ENCODE peak calls at places on chromosome X, in seven cellular contexts. N, A, Y, S, L, W and H are unnamed samples.

GRCh38 chrX:10045327-10046000 is 78.3 kb downstream of the CLDN34 start:
- DNase-seq in S (no peak), N (no peak), L (no peak), W (no peak), A (no peak), Y (no peak), H (no peak)

GRCh38 chrX:38236901-38237615 is 16.4 kb upstream of the SRPX start:
- DNase-seq in A (no peak), N (no peak), W (no peak), L (no peak), S (no peak), Y (no peak), H (no peak)

GRCh38 chrX:129427267-129427666 is 96.0 kb downstream of the SMARCA1 start:
- DNase-seq in Y (no peak), N (no peak), A (no peak), S (no peak), W (no peak), L (no peak), H (no peak)

GRCh38 chrX:45133465-45133864 is 67.2 kb downstream of the DIPK2B start:
- DNase-seq in Y (no peak), W (no peak), L (no peak), S (no peak), A (no peak), N (no peak), H (no peak)

GRCh38 chrX:152028611-152029010 is 54.1 kb upstream of the GABRE start:
- DNase-seq in S (no peak), L (no peak), A (no peak), W (no peak), Y (no peak), N (no peak), H (no peak)

GRCh38 chrX:110145854-110146253 is 142.9 kb downstream of the TMEM164 start:
- DNase-seq in A (peak), W (no peak), N (no peak), S (no peak), Y (no peak), L (peak), H (no peak)

GRCh38 chrX:115344885-115345653 is 55.6 kb downstream of the LUZP4 start:
- DNase-seq in N (no peak), L (peak), A (peak), Y (peak), W (peak), S (peak), H (peak)

GRCh38 chrX:23782863-23783568 is at the start of gene SAT1:
- DNase-seq in W (peak), Y (peak), A (peak), L (peak), N (peak), S (peak), H (peak)

GRCh38 chrX:39550795-39551361 is 546.9 kb downstream of the BCOR start:
- DNase-seq in L (no peak), N (no peak), Y (no peak), S (no peak), W (no peak), A (no peak), H (no peak)

GRCh38 chrX:101410461-101410860 is 2.4 kb downstream of the HNRNPH2 start:
- DNase-seq in Y (no peak), L (no peak), S (no peak), W (no peak), A (peak), N (no peak), H (no peak)

GRCh38 chrX:97367149-97367548 is 483.4 kb downstream of the RPA4 start:
- DNase-seq in L (no peak), Y (no peak), W (no peak), N (no peak), A (no peak), S (no peak), H (no peak)

GRCh38 chrX:15947648-15948317 is 93.2 kb upstream of the AP1S2 start:
- DNase-seq in N (no peak), S (no peak), L (peak), W (no peak), A (peak), Y (no peak), H (peak)

GRCh38 chrX:81411517-81411916 is 209.6 kb downstream of the SH3BGRL start:
- DNase-seq in W (no peak), A (no peak), N (no peak), S (no peak), Y (no peak), L (no peak), H (no peak)

GRCh38 chrX:71622347-71623104 is 4.2 kb upstream of the CXCR3 start:
- DNase-seq in L (peak), A (peak), Y (peak), N (peak), W (peak), S (peak), H (peak)

GRCh38 chrX:118577041-118577440 is 81.4 kb downstream of the DOCK11 start:
- DNase-seq in N (no peak), Y (no peak), A (no peak), L (no peak), W (no peak), S (peak), H (no peak)

GRCh38 chrX:9072281-9072680 is 38.4 kb upstream of the FAM9B start:
- DNase-seq in W (no peak), A (no peak), Y (no peak), S (no peak), N (no peak), L (no peak), H (no peak)

GRCh38 chrX:1659664-1660461 is 45.0 kb downstream of the ASMT start:
- DNase-seq in Y (no peak), L (no peak), A (no peak), N (no peak), S (no peak), W (no peak), H (no peak)

GRCh38 chrX:122625821-122626220 is 558.3 kb upstream of the GRIA3 start:
- DNase-seq in L (no peak), N (no peak), Y (no peak), W (no peak), A (peak), S (no peak), H (no peak)

GRCh38 chrX:134569306-134569705 is 89.0 kb downstream of the PLAC1 start:
- DNase-seq in Y (no peak), S (no peak), A (no peak), W (no peak), L (no peak), N (no peak), H (no peak)

GRCh38 chrX:9885150-9885549 is 82.0 kb upstream of the CLDN34 start:
- DNase-seq in N (peak), L (peak), A (no peak), W (peak), Y (peak), S (peak), H (peak)

GRCh38 chrX:130083656-130084382 is 26.5 kb downstream of the ELF4 start:
- DNase-seq in W (no peak), L (no peak), A (no peak), Y (no peak), N (no peak), S (no peak), H (no peak)

GRCh38 chrX:133527415-133527814 is 112.1 kb upstream of the GPC4 start:
- DNase-seq in L (no peak), S (no peak), N (no peak), Y (no peak), A (peak), W (no peak), H (no peak)
- H3K27ac ChIP-seq in L (no peak), S (no peak), N (no peak), Y (no peak), A (peak), W (no peak), H (no peak)

GRCh38 chrX:150483576-150483975 is 84.8 kb upstream of the MTM1 start:
- DNase-seq in A (no peak), Y (no peak), L (no peak), S (no peak), N (no peak), W (no peak), H (no peak)
- TF ChIP-seq CTCF in A (no peak), Y (no peak), L (no peak), S (no peak), N (no peak), W (no peak), H (no peak)

GRCh38 chrX:47316276-47317025 is 53.9 kb upstream of the ZNF157 start:
- DNase-seq in N (no peak), S (no peak), W (no peak), Y (no peak), L (peak), A (no peak), H (no peak)

GRCh38 chrX:47327902-47328301 is 42.5 kb upstream of the ZNF157 start:
- DNase-seq in A (no peak), W (peak), S (no peak), L (no peak), Y (no peak), N (no peak), H (no peak)

GRCh38 chrX:47321386-47321785 is 49.0 kb upstream of the ZNF157 start:
- DNase-seq in A (peak), Y (peak), S (no peak), W (peak), N (no peak), L (peak), H (no peak)

DNA sequence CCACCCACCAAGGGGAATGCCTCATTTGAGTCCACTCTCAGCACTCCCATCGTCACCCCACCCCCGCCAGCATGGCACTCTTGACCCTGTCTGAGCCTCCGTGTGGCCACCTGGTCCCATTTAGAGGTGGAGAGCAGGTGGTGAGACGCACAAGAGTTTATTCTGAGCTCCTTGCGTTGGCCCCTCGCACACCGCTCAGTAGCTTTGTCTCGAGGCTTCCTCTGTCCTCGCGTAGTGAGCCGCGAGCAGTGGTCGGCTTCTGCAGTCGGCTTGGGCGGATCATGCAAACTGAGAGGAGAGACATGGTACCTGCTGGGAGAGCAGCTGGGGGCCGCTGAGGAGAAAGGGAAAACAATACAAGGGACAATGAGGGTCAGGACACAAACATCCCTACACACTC is 48.4 kb upstream of the ZNF157 start:
- DNase-seq in N (no peak), Y (no peak), L (no peak), A (no peak), S (no peak), W (no peak), H (no peak)
- H3K27ac ChIP-seq in N (no peak), Y (no peak), L (no peak), A (no peak), S (no peak), W (no peak), H (no peak)

GRCh38 chrX:113741744-113742143 is 842.1 kb upstream of the HTR2C start:
- DNase-seq in L (no peak), Y (no peak), A (peak), N (no peak), S (no peak), W (no peak), H (peak)

GRCh38 chrX:113747274-113747973 is 836.5 kb upstream of the HTR2C start:
- DNase-seq in W (no peak), Y (no peak), L (no peak), N (no peak), A (no peak), S (no peak), H (no peak)

GRCh38 chrX:113743069-113743468 is 840.8 kb upstream of the HTR2C start:
- DNase-seq in N (no peak), Y (no peak), A (no peak), W (no peak), L (no peak), S (no peak), H (no peak)
- TF ChIP-seq CTCF in N (no peak), Y (no peak), A (no peak), W (no peak), L (no peak), S (no peak), H (no peak)

GRCh38 chrX:106802388-106803275 is at the start of gene TBC1D8B:
- DNase-seq in L (peak), S (peak), N (peak), Y (peak), A (peak), W (peak), H (peak)

DNA sequence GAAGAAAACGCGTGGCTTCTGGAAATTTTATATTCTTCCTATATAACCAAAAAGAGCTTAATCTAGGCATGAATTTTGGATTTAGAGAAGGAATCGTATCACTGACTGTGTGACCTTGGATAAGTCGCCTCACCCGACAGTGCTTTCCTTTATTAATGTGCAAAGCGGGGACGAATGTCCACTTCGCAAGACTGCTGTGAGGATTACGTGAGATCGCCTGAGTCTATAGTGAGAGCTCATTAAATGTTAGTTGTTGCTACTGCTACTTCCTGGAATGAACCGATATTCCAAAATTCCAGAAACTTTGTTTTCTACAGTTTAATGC is 448 bp upstream of the TBC1D8B start:
- DNase-seq in N (no peak), W (no peak), L (no peak), S (no peak), A (no peak), Y (no peak), H (peak)
- H3K27ac ChIP-seq in N (no peak), W (peak), L (peak), S (no peak), A (peak), Y (peak), H (no peak)

GRCh38 chrX:2863646-2864045 is 34.9 kb downstream of the GYG2 start:
- DNase-seq in L (no peak), Y (no peak), N (no peak), W (no peak), S (no peak), A (peak), H (peak)
- TF ChIP-seq CTCF in L (no peak), Y (no peak), N (no peak), W (no peak), S (no peak), A (no peak), H (no peak)

DNA sequence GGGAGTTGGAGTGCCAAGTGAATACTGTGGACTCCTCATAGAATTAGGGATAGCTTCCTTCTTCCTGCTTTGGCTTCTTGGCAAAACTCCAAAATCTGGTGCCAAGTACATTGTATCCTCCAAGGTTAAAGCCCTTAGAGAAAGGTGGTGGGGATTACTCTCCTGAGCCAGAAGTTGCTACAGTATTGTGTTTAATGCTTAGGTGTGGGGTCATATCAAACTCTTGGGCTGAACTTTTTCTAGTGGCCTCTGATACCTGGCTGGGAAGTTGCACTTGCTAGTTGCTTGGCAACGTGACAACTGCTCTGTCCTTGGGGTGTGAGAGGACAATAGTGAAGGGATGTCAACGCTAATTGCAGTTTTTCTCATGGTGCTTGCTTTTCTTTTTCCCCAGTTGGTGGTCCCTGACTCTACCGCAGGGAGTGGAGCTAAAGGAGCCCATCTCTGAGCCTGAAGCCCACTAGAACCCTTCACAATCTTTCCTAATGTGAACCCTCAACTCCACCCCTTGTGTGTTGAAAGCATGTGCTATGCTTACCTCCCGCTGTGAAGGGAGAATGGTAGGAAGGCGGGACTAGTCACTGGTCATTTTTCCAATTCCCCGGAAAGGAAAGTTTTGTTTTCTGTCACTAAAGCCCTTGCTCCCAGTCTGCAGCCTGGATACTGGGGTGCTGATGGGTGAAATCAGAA is 35.5 kb downstream of the DLG3 start:
- DNase-seq in W (no peak), S (no peak), A (no peak), Y (peak), N (no peak), L (peak), H (no peak)
- H3K27ac ChIP-seq in W (peak), S (no peak), A (no peak), Y (peak), N (no peak), L (peak), H (no peak)

GRCh38 chrX:154380787-154381186 is 1.7 kb downstream of the EMD start:
- DNase-seq in L (no peak), W (no peak), N (no peak), Y (no peak), A (no peak), S (peak), H (no peak)

GRCh38 chrX:154382483-154383069 is 3.5 kb downstream of the EMD start:
- DNase-seq in A (no peak), W (no peak), S (no peak), L (no peak), Y (no peak), N (no peak), H (no peak)

GRCh38 chrX:154381271-154381670 is 2.2 kb downstream of the EMD start:
- DNase-seq in A (no peak), Y (no peak), S (no peak), W (no peak), N (no peak), L (no peak), H (no peak)

GRCh38 chrX:154383359-154384283 is 4.5 kb downstream of the EMD start:
- DNase-seq in Y (no peak), N (no peak), S (no peak), L (no peak), W (no peak), A (no peak), H (no peak)

DNA sequence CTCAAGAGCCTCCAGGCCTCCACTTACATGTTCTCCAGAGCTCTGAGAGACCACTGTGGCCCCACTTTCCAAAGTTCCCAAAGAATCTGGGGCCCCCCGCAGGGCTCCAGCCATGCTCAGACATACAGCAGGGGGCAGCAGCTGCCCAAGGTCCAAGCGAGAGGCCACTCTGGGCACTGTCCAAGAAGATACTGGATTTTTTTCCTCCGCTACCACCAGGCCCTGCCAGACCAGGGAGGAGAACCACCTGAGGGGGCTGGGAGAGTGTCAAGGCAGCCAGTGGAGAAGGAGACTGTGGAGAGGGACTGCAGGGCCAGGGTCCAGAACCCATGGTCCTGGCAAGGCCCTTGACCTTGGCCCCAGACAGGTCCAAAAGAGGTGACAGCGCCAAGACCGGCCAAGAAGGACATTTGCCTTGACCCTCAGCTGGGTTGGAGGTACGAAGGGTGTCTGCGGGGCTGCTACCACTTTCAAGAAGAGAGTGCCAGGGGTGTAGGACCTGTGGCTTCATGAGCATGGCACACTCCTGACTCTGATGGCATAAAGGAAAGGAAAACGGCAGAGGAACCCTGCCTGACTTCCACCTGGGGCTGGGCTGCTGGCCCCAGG is 5.3 kb downstream of the EMD start:
- DNase-seq in Y (no peak), S (no peak), A (no peak), L (no peak), N (no peak), W (no peak), H (no peak)
- TF ChIP-seq CTCF in Y (peak), S (peak), A (no peak), L (peak), N (no peak), W (no peak), H (no peak)